ENCODE peak calls at places on chromosomes 16 and 17, in nine cellular contexts. K is CD8-positive, alpha-beta memory T cell; Q is lower lobe of right lung; B is GM12878; J is Peyer's patch; T is hepatocyte; R is thyroid gland; F is PC-3; O is keratinocyte. X is an unnamed sample.

GRCh38 chr17:76408037-76408849 is 23.8 kb downstream of the SPHK1 start:
- DNase-seq in K (peak; percentile 40), Q (peak; percentile 75), B (no peak), J (peak; percentile 73), T (peak; percentile 79), R (peak; percentile 84), F (peak; percentile 91), O (no peak), X (peak; percentile 63)

GRCh38 chr17:17859909-17860760 is 23.3 kb upstream of the SREBF1 start:
- DNase-seq in K (peak; percentile 60), Q (peak; percentile 78), B (no peak), J (peak; percentile 78), T (peak; percentile 79), R (peak; percentile 76), F (peak; percentile 78), O (no peak), X (peak; percentile 73)

GRCh38 chr17:65551641-65552040 is 9.8 kb downstream of the AXIN2 start:
- DNase-seq in K (no peak), Q (no peak), B (no peak), J (no peak), T (no peak), R (no peak), F (no peak), O (no peak), X (no peak)

GRCh38 chr16:30040221-30040620 is 9.2 kb upstream of the TLCD3B start:
- DNase-seq in K (no peak), Q (no peak), B (no peak), J (no peak), T (no peak), R (no peak), F (no peak), O (no peak), X (no peak)

GRCh38 chr17:57946798-57947358 is 8.3 kb downstream of the CUEDC1 start:
- DNase-seq in K (peak; percentile 34), Q (peak; percentile 76), B (peak; percentile 73), J (peak; percentile 63), T (peak; percentile 62), R (peak; percentile 56), F (peak; percentile 75), O (no peak), X (no peak)

GRCh38 chr16:24988593-24989338 is 26.4 kb downstream of the ARHGAP17 start:
- DNase-seq in K (no peak), Q (no peak), B (no peak), J (peak; percentile 81), T (peak; percentile 83), R (peak; percentile 37), F (peak; percentile 92), O (no peak), X (peak; percentile 54)

GRCh38 chr17:81902023-81902652 is at the start of gene NPB:
- DNase-seq in K (no peak), Q (no peak), B (no peak), J (peak; percentile 68), T (peak; percentile 68), R (peak; percentile 54), F (no peak), O (no peak), X (peak; percentile 57)

GRCh38 chr16:66418165-66418962 is 8.7 kb upstream of the BEAN1 start:
- DNase-seq in K (no peak), Q (no peak), B (no peak), J (no peak), T (no peak), R (no peak), F (no peak), O (no peak), X (no peak)

GRCh38 chr17:72270530-72270929 is 149.7 kb downstream of the SOX9 start:
- DNase-seq in K (no peak), Q (no peak), B (no peak), J (no peak), T (no peak), R (peak; percentile 8), F (peak; percentile 98), O (peak; percentile 7), X (peak; percentile 64)

GRCh38 chr16:49608095-49608494 is 234.5 kb downstream of the C16orf78 start:
- DNase-seq in K (no peak), Q (no peak), B (no peak), J (no peak), T (peak; percentile 43), R (peak; percentile 20), F (no peak), O (no peak), X (peak; percentile 51)

GRCh38 chr17:51050291-51051033 is 70.2 kb downstream of the SPAG9 start:
- DNase-seq in K (no peak), Q (no peak), B (peak; percentile 65), J (no peak), T (peak; percentile 30), R (no peak), F (peak; percentile 67), O (peak; percentile 23), X (no peak)

GRCh38 chr17:32648450-32648849 is 161.7 kb downstream of the CDK5R1 start:
- DNase-seq in K (no peak), Q (no peak), B (no peak), J (no peak), T (no peak), R (no peak), F (no peak), O (no peak), X (no peak)

GRCh38 chr16:57115504-57116182 is 23.3 kb downstream of the CPNE2 start:
- DNase-seq in K (no peak), Q (no peak), B (no peak), J (no peak), T (peak; percentile 37), R (peak; percentile 78), F (no peak), O (no peak), X (peak; percentile 84)

GRCh38 chr17:74502866-74503265 is 28.4 kb downstream of the CD300LB start:
- DNase-seq in K (no peak), Q (no peak), B (no peak), J (no peak), T (no peak), R (no peak), F (no peak), O (no peak), X (no peak)

GRCh38 chr16:54936979-54937672 is 6.5 kb downstream of the IRX5 start:
- DNase-seq in K (no peak), Q (peak; percentile 80), B (no peak), J (no peak), T (peak; percentile 67), R (no peak), F (no peak), O (no peak), X (no peak)

DNA sequence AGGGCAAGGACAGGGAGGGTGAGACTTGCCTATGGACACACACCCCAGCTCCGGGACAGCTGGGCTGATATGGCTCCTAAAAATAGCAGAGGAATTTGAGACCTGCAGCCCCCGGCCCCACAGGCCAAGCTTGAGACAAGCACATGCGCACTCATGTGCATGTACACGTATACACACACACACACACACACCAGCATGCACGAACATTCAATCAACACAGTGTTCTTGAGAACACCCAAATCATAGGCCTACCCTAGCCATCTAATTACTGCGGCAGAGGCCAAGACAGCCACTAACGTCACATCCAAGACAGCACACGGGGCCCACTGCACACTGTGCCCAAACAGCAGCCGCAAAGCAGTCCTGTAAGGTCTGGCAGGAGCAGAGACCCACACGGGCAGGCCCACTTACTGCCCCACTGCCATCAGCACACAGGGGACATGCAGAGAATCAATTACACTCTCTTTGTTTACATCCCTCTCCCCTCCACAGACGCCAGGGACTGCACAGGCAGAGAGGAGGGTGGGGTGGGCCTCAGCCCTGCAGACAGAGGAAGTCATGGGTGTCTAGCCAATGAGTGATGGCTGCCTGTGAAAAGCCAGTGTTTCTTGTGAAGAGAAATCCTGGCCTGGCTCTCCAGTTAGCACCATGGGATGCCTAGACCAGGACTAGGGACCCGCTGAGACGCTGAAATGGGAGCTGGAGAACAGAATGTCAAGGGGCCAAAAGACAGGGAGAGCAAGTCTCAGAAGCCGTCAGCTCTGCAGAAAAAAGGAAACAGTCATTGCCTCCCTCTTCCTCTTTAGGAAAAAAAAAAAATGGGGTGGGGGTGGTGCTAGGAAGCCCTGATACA is 39.3 kb downstream of the MYO18A start:
- DNase-seq in K (peak; percentile 63), Q (no peak), B (no peak), J (peak; percentile 49), T (no peak), R (no peak), F (no peak), O (no peak), X (peak; percentile 39)
- H3K4me1 ChIP-seq in K (peaks cover 63% of the 10 kb centered on the region), Q (peaks cover 72% of the 10 kb centered on the region), B (peaks cover 37% of the 10 kb centered on the region), J (peaks cover 5% of the 10 kb centered on the region), T (peaks cover 22% of the 10 kb centered on the region), R (peaks cover 17% of the 10 kb centered on the region), F (peaks cover 23% of the 10 kb centered on the region), O (peaks cover 57% of the 10 kb centered on the region), X (peaks cover 26% of the 10 kb centered on the region)

GRCh38 chr16:16025214-16025968 is 76.0 kb downstream of the ABCC1 start:
- DNase-seq in K (peak; percentile 35), Q (no peak), B (no peak), J (no peak), T (no peak), R (no peak), F (peak; percentile 70), O (no peak), X (no peak)
- H3K4me1 ChIP-seq in K (peaks cover 13% of the 10 kb centered on the region), Q (peaks cover 65% of the 10 kb centered on the region), B (peaks cover 17% of the 10 kb centered on the region), J (peaks cover 5% of the 10 kb centered on the region), T (peaks cover 15% of the 10 kb centered on the region), R (peaks cover 62% of the 10 kb centered on the region), F (peaks cover 61% of the 10 kb centered on the region), O (peaks cover 15% of the 10 kb centered on the region), X (no peaks in the 10 kb centered on the region)

DNA sequence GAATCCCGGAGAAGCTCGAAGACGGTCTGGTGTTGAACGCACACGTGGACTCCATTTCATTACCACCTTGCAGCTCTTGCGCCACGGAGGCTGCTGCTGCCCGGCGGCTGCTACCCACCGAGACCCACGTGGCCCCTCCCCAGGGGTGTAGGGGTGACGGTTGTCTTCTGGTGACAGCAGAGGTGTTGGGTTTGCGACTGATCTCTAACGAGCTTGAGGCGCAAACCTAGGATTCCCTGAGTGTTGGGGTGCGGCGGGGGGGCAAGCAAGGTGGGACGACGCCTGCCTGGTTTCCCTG is 1.7 kb upstream of the CBX4 start:
- DNase-seq in K (no peak), Q (no peak), B (no peak), J (no peak), T (no peak), R (no peak), F (no peak), O (no peak), X (no peak)
- H3K4me1 ChIP-seq in K (peaks cover 62% of the 10 kb centered on the region), Q (peaks cover 83% of the 10 kb centered on the region), B (peaks cover 21% of the 10 kb centered on the region), J (peaks cover 42% of the 10 kb centered on the region), T (peaks cover 77% of the 10 kb centered on the region), R (peaks cover 56% of the 10 kb centered on the region), F (peaks cover 47% of the 10 kb centered on the region), O (peaks cover 40% of the 10 kb centered on the region), X (peaks cover 70% of the 10 kb centered on the region)

GRCh38 chr17:80762076-80762475 is 217.4 kb downstream of the RPTOR start:
- DNase-seq in K (no peak), Q (no peak), B (no peak), J (no peak), T (no peak), R (no peak), F (no peak), O (no peak), X (no peak)

GRCh38 chr17:80761421-80761871 is 216.8 kb downstream of the RPTOR start:
- DNase-seq in K (peak; percentile 44), Q (no peak), B (no peak), J (no peak), T (peak; percentile 31), R (no peak), F (peak; percentile 95), O (peak; percentile 69), X (peak; percentile 43)

GRCh38 chr17:80758793-80759673 is 214.4 kb downstream of the RPTOR start:
- DNase-seq in K (no peak), Q (no peak), B (no peak), J (no peak), T (no peak), R (no peak), F (no peak), O (no peak), X (no peak)

GRCh38 chr17:80763293-80763867 is 218.7 kb downstream of the RPTOR start:
- DNase-seq in K (no peak), Q (no peak), B (no peak), J (no peak), T (no peak), R (no peak), F (no peak), O (no peak), X (no peak)

GRCh38 chr17:80760501-80760900 is 215.9 kb downstream of the RPTOR start:
- DNase-seq in K (no peak), Q (peak; percentile 69), B (peak; percentile 40), J (no peak), T (no peak), R (no peak), F (peak; percentile 96), O (peak; percentile 11), X (no peak)
- H3K4me1 ChIP-seq in K (peaks cover 57% of the 10 kb centered on the region), Q (peaks cover 26% of the 10 kb centered on the region), B (peaks cover 27% of the 10 kb centered on the region), J (peaks cover 18% of the 10 kb centered on the region), T (no peaks in the 10 kb centered on the region), R (no peaks in the 10 kb centered on the region), F (peaks cover 32% of the 10 kb centered on the region), O (peaks cover 36% of the 10 kb centered on the region), X (peaks cover 9% of the 10 kb centered on the region)

X was measured in A673.